ENCODE peak calls at places on chromosomes 16 and 17, in five cellular contexts. One of them, this sample, is unnamed.

GRCh38 chr16:56743840-56744239 is 13.9 kb downstream of the NUP93 start:
- DNase-seq in left ventricle myocardium inferior: peak; percentile 30
- DNase-seq in tibial artery: no peak
- DNase-seq in stomach: no peak
- DNase-seq in esophagus muscularis mucosa: no peak
- DNase-seq in this sample: no peak

GRCh38 chr16:24986512-24987303 is 28.5 kb downstream of the ARHGAP17 start:
- DNase-seq in stomach: no peak
- DNase-seq in left ventricle myocardium inferior: peak; percentile 52
- DNase-seq in esophagus muscularis mucosa: no peak
- DNase-seq in tibial artery: peak; percentile 55
- DNase-seq in this sample: no peak

GRCh38 chr17:49565948-49566491 is 9.7 kb upstream of the NXPH3 start:
- DNase-seq in tibial artery: peak; percentile 91
- DNase-seq in esophagus muscularis mucosa: peak; percentile 96
- DNase-seq in stomach: peak; percentile 87
- DNase-seq in left ventricle myocardium inferior: peak; percentile 74
- DNase-seq in this sample: peak; percentile 95

GRCh38 chr16:75203106-75203505 is 3.9 kb downstream of the CTRB2 start:
- DNase-seq in stomach: no peak
- DNase-seq in tibial artery: peak; percentile 17
- DNase-seq in left ventricle myocardium inferior: peak; percentile 5
- DNase-seq in esophagus muscularis mucosa: no peak
- DNase-seq in this sample: no peak

GRCh38 chr17:76246080-76247066 is 6.1 kb upstream of the RNF157 start:
- DNase-seq in tibial artery: no peak
- DNase-seq in stomach: no peak
- DNase-seq in esophagus muscularis mucosa: no peak
- DNase-seq in left ventricle myocardium inferior: no peak
- DNase-seq in this sample: no peak

GRCh38 chr17:42774066-42774750 is 959 bp downstream of the VPS25 start:
- DNase-seq in esophagus muscularis mucosa: no peak
- DNase-seq in stomach: no peak
- DNase-seq in tibial artery: no peak
- DNase-seq in left ventricle myocardium inferior: no peak
- DNase-seq in this sample: no peak

GRCh38 chr17:3961564-3962047 is 2.6 kb downstream of the ATP2A3 start:
- DNase-seq in tibial artery: no peak
- DNase-seq in esophagus muscularis mucosa: no peak
- DNase-seq in stomach: no peak
- DNase-seq in left ventricle myocardium inferior: no peak
- DNase-seq in this sample: no peak

GRCh38 chr17:2366747-2367494 is 29.6 kb downstream of the SGSM2 start:
- DNase-seq in stomach: no peak
- DNase-seq in left ventricle myocardium inferior: no peak
- DNase-seq in esophagus muscularis mucosa: no peak
- DNase-seq in tibial artery: no peak
- DNase-seq in this sample: no peak

GRCh38 chr16:77531741-77532140 is 96.9 kb upstream of the ADAMTS18 start:
- DNase-seq in left ventricle myocardium inferior: no peak
- DNase-seq in stomach: no peak
- DNase-seq in esophagus muscularis mucosa: peak; percentile 19
- DNase-seq in tibial artery: no peak
- DNase-seq in this sample: no peak

GRCh38 chr17:81073967-81074366 is 39.0 kb downstream of the BAIAP2 start:
- DNase-seq in esophagus muscularis mucosa: no peak
- DNase-seq in left ventricle myocardium inferior: no peak
- DNase-seq in stomach: no peak
- DNase-seq in tibial artery: no peak
- DNase-seq in this sample: no peak

GRCh38 chr16:66844009-66844341 is 239 bp upstream of the CA7 start:
- DNase-seq in left ventricle myocardium inferior: no peak
- DNase-seq in tibial artery: no peak
- DNase-seq in esophagus muscularis mucosa: no peak
- DNase-seq in stomach: no peak
- DNase-seq in this sample: no peak
- H3K4me3 ChIP-seq in left ventricle myocardium inferior: peak overlapping the region; percentile 67
- H3K4me3 ChIP-seq in tibial artery: peak overlapping the region; percentile 43
- H3K4me3 ChIP-seq in esophagus muscularis mucosa: peak overlapping the region; percentile 58
- H3K4me3 ChIP-seq in stomach: peak overlapping the region; percentile 65
- H3K4me3 ChIP-seq in this sample: peak overlapping the region; percentile 62

GRCh38 chr17:60095830-60096229 is 17.1 kb upstream of the HEATR6 start:
- DNase-seq in left ventricle myocardium inferior: no peak
- DNase-seq in esophagus muscularis mucosa: no peak
- DNase-seq in tibial artery: no peak
- DNase-seq in stomach: no peak
- DNase-seq in this sample: no peak

GRCh38 chr17:60094754-60095153 is 16.0 kb upstream of the HEATR6 start:
- DNase-seq in stomach: no peak
- DNase-seq in left ventricle myocardium inferior: no peak
- DNase-seq in esophagus muscularis mucosa: no peak
- DNase-seq in tibial artery: no peak
- DNase-seq in this sample: no peak

GRCh38 chr17:60093694-60094093 is 15.0 kb upstream of the HEATR6 start:
- DNase-seq in tibial artery: no peak
- DNase-seq in left ventricle myocardium inferior: no peak
- DNase-seq in esophagus muscularis mucosa: no peak
- DNase-seq in stomach: no peak
- DNase-seq in this sample: no peak

GRCh38 chr17:60098578-60098977 is 19.9 kb upstream of the HEATR6 start:
- DNase-seq in stomach: no peak
- DNase-seq in left ventricle myocardium inferior: no peak
- DNase-seq in tibial artery: no peak
- DNase-seq in esophagus muscularis mucosa: no peak
- DNase-seq in this sample: no peak

GRCh38 chr17:60095381-60095780 is 16.7 kb upstream of the HEATR6 start:
- DNase-seq in left ventricle myocardium inferior: no peak
- DNase-seq in tibial artery: no peak
- DNase-seq in esophagus muscularis mucosa: no peak
- DNase-seq in stomach: no peak
- DNase-seq in this sample: no peak
- H3K27ac ChIP-seq in left ventricle myocardium inferior: no peak overlapping the region
- H3K27ac ChIP-seq in tibial artery: no peak overlapping the region
- H3K27ac ChIP-seq in esophagus muscularis mucosa: no peak overlapping the region
- H3K27ac ChIP-seq in stomach: no peak overlapping the region
- H3K27ac ChIP-seq in this sample: no peak overlapping the region

DNA sequence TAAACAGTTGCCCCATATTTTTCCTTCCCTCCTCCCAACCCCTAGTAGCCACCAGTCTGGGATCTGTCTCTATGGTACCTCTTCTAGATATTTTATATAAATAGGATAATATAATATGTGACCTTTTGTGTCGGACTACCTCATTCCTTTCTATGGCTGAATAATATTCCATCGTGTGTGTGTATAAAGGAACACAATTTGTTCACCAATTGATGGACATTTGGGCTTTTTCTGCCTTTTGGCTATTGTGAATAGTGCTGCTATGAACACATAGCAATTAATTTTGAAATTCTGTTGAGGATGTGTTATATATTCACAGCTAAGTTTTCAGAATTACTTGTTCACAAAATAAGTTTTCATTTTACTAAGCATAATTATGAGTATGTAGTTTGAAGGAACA is 2.5 kb downstream of the NFATC3 start:
- DNase-seq in stomach: no peak
- DNase-seq in left ventricle myocardium inferior: no peak
- DNase-seq in tibial artery: no peak
- DNase-seq in esophagus muscularis mucosa: no peak
- DNase-seq in this sample: no peak
- H3K4me3 ChIP-seq in stomach: no peak overlapping the region
- H3K4me3 ChIP-seq in left ventricle myocardium inferior: peak overlapping the region; percentile 92
- H3K4me3 ChIP-seq in tibial artery: no peak overlapping the region
- H3K4me3 ChIP-seq in esophagus muscularis mucosa: no peak overlapping the region
- H3K4me3 ChIP-seq in this sample: peak overlapping the region; percentile 87

DNA sequence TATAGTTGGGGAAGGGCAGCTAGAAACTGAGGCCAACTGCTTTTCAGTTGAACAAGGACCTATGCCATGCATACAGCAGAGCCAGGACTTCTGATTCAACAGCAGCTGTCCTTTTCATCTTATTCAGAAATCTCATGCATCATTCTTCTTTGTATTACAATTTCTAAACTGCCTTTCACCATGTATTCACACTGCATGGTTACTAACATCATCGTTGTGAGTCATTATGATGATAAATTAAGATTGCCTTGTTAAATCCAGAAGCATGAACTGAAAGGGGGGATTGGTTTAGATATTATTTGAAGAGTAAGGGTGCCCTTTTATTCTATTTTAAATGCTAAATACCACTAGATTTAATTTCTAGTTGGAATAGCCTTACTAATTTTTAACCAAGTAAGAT is 1470.1 kb upstream of the GOT2 start:
- DNase-seq in left ventricle myocardium inferior: no peak
- DNase-seq in tibial artery: no peak
- DNase-seq in stomach: no peak
- DNase-seq in esophagus muscularis mucosa: no peak
- DNase-seq in this sample: no peak
- H3K27ac ChIP-seq in left ventricle myocardium inferior: no peak overlapping the region
- H3K27ac ChIP-seq in tibial artery: no peak overlapping the region
- H3K27ac ChIP-seq in stomach: no peak overlapping the region
- H3K27ac ChIP-seq in esophagus muscularis mucosa: no peak overlapping the region
- H3K27ac ChIP-seq in this sample: no peak overlapping the region

GRCh38 chr17:79786930-79787643 is 9.1 kb downstream of the CBX2 start:
- DNase-seq in tibial artery: no peak
- DNase-seq in esophagus muscularis mucosa: no peak
- DNase-seq in stomach: no peak
- DNase-seq in left ventricle myocardium inferior: no peak
- DNase-seq in this sample: no peak

GRCh38 chr17:79788455-79788854 is 8.4 kb downstream of the CBX8 start:
- DNase-seq in left ventricle myocardium inferior: no peak
- DNase-seq in esophagus muscularis mucosa: no peak
- DNase-seq in tibial artery: no peak
- DNase-seq in stomach: no peak
- DNase-seq in this sample: no peak

GRCh38 chr17:79790805-79791353 is 6.0 kb downstream of the CBX8 start:
- DNase-seq in left ventricle myocardium inferior: no peak
- DNase-seq in esophagus muscularis mucosa: no peak
- DNase-seq in tibial artery: no peak
- DNase-seq in stomach: no peak
- DNase-seq in this sample: no peak

GRCh38 chr17:79789943-79790804 is 6.7 kb downstream of the CBX8 start:
- DNase-seq in stomach: no peak
- DNase-seq in tibial artery: no peak
- DNase-seq in esophagus muscularis mucosa: no peak
- DNase-seq in left ventricle myocardium inferior: no peak
- DNase-seq in this sample: no peak

DNA sequence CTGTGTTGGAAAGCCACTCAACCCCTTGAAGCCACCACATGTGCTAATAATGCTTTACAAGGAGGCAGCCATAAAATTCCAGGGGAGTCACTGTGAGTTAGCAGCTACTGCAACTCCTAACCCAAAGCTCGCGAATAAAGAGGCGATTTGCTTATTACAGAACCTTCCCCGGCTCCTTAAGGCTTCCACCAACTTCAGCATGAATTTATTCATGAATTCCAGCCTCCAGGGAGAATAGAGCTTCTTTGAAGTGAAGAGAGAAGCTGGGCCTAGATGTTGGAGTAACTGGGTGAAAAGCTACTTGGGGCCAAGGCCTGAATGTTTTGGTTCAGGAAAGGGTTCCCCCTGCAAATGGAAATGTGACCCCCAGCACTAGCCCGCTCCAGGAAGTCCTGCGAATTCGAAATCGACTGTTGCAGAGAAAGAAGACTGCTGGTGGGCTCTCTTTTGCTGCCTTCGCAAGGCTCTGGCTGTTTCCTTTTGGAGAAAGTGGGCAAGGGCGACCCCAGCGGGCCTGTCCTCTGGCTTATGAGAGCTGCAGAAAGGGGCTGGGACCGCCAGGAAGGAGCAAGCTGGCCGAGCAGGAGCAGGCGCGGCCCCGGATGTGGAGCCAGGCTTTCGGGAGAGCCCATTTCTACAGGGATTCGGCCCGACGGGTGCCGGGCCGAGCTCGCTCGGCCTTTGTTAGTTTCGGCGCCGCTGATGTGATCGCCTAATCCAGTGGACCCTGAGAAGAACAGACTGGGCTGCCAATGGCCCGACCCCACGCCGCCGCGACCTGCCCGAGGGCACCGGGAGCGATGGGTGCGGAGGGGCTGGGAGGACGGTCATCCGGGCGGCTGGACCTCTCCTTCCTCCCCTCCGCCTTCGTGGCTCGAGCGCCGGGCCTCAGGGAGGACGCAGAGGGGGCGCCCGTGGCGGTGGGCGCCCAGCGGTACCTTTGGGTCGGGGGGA is 7.6 kb downstream of the CBX8 start:
- DNase-seq in tibial artery: no peak
- DNase-seq in stomach: no peak
- DNase-seq in esophagus muscularis mucosa: no peak
- DNase-seq in left ventricle myocardium inferior: no peak
- DNase-seq in this sample: no peak
- H3K4me3 ChIP-seq in tibial artery: no peak overlapping the region
- H3K4me3 ChIP-seq in stomach: peak overlapping the region; percentile 33
- H3K4me3 ChIP-seq in esophagus muscularis mucosa: peak overlapping the region; percentile 40
- H3K4me3 ChIP-seq in left ventricle myocardium inferior: peak overlapping the region; percentile 46
- H3K4me3 ChIP-seq in this sample: no peak overlapping the region

GRCh38 chr17:57467801-57468200 is 211.5 kb downstream of the MSI2 start:
- DNase-seq in stomach: no peak
- DNase-seq in esophagus muscularis mucosa: no peak
- DNase-seq in tibial artery: no peak
- DNase-seq in left ventricle myocardium inferior: no peak
- DNase-seq in this sample: no peak

GRCh38 chr17:57464191-57464864 is 208.0 kb downstream of the MSI2 start:
- DNase-seq in left ventricle myocardium inferior: peak; percentile 83
- DNase-seq in tibial artery: no peak
- DNase-seq in esophagus muscularis mucosa: no peak
- DNase-seq in stomach: no peak
- DNase-seq in this sample: no peak

GRCh38 chr17:57467226-57467625 is 210.9 kb downstream of the MSI2 start:
- DNase-seq in tibial artery: no peak
- DNase-seq in esophagus muscularis mucosa: no peak
- DNase-seq in left ventricle myocardium inferior: no peak
- DNase-seq in stomach: no peak
- DNase-seq in this sample: no peak

GRCh38 chr17:57466042-57466471 is 209.7 kb downstream of the MSI2 start:
- DNase-seq in left ventricle myocardium inferior: no peak
- DNase-seq in esophagus muscularis mucosa: no peak
- DNase-seq in stomach: no peak
- DNase-seq in tibial artery: no peak
- DNase-seq in this sample: no peak

DNA sequence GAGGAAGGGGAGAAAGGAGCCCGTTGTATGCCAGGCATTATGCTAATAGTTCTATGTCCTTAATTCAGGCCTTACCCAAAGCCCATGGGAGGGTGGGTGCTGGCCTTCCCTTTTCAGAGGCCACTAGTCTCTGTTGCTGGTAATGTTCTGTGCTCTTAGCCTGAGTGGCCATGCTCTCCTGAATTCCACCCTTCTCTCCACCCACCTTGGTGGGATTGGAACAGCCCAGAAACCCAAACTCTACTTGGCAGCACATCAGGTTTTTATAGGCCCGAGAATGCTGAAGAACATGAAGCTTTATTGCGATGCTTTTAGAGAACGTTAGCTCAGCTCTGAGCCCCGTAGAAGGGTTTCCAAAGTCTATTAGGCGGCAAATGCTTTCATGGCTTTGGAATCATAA is 209.2 kb downstream of the MSI2 start:
- DNase-seq in esophagus muscularis mucosa: no peak
- DNase-seq in left ventricle myocardium inferior: no peak
- DNase-seq in tibial artery: no peak
- DNase-seq in stomach: no peak
- DNase-seq in this sample: no peak
- H3K27ac ChIP-seq in esophagus muscularis mucosa: no peak overlapping the region
- H3K27ac ChIP-seq in left ventricle myocardium inferior: no peak overlapping the region
- H3K27ac ChIP-seq in tibial artery: no peak overlapping the region
- H3K27ac ChIP-seq in stomach: no peak overlapping the region
- H3K27ac ChIP-seq in this sample: no peak overlapping the region

This sample was measured in dorsolateral prefrontal cortex.